ENCODE peak calls at places on chromosomes 13 and 19, in four cellular contexts. E, H, W and S are unnamed samples.

GRCh38 chr13:74571811-74572210 is 437.6 kb upstream of the KLF12 start:
- DNase-seq in W (no peak), E (no peak), H (no peak), S (no peak)

GRCh38 chr19:3154957-3155736 is 19.3 kb downstream of the GNA15 start:
- DNase-seq in W (peak), H (peak), E (peak), S (peak)

GRCh38 chr19:2970201-2970838 is 7.0 kb upstream of the TLE6 start:
- DNase-seq in E (peak), H (no peak), W (no peak), S (peak)

GRCh38 chr13:26583662-26584061 is 26.2 kb downstream of the WASF3 start:
- DNase-seq in H (no peak), E (no peak), W (no peak), S (no peak)

GRCh38 chr13:36431204-36432105 is 840 bp upstream of the CCNA1 start:
- DNase-seq in W (no peak), H (no peak), E (no peak), S (no peak)

GRCh38 chr13:26262156-26262555 is 8.2 kb downstream of the CDK8 start:
- DNase-seq in W (no peak), E (no peak), H (no peak), S (no peak)

GRCh38 chr13:66329988-66330429 is 900.1 kb downstream of the PCDH9 start:
- DNase-seq in E (no peak), H (no peak), W (no peak), S (no peak)

GRCh38 chr19:1251233-1251502 is 2.8 kb downstream of the MIDN start:
- DNase-seq in H (no peak), E (peak), W (peak), S (peak)

GRCh38 chr13:110126391-110126961 is 180.5 kb downstream of the COL4A1 start:
- DNase-seq in W (peak), H (peak), E (peak), S (peak)

GRCh38 chr13:84491952-84492351 is 609.7 kb upstream of the SLITRK1 start:
- DNase-seq in E (no peak), W (no peak), H (no peak), S (no peak)

GRCh38 chr19:40139533-40140287 is 49.0 kb upstream of the ZNF780A start:
- DNase-seq in W (peak), E (peak), H (peak), S (peak)

GRCh38 chr13:36341718-36342117 is 4.5 kb downstream of the SPART start:
- DNase-seq in W (peak), E (peak), H (no peak), S (peak)

GRCh38 chr19:30214651-30215051 is 157.5 kb upstream of the ZNF536 start:
- DNase-seq in H (no peak), E (no peak), W (peak), S (no peak)

GRCh38 chr13:97141564-97142005 is 80.5 kb upstream of the MBNL2 start:
- DNase-seq in E (peak), W (peak), H (peak), S (peak)

GRCh38 chr13:53144826-53145225 is 116.2 kb downstream of the OLFM4 start:
- DNase-seq in W (no peak), E (no peak), H (no peak), S (no peak)

GRCh38 chr13:60427285-60427684 is 30.3 kb downstream of the TDRD3 start:
- DNase-seq in W (no peak), E (no peak), H (no peak), S (no peak)

GRCh38 chr19:32404939-32405430 is 585 bp upstream of the DPY19L3 start:
- DNase-seq in W (peak), E (peak), H (no peak), S (peak)

GRCh38 chr13:31588331-31588730 is 151.0 kb upstream of the RXFP2 start:
- DNase-seq in H (no peak), E (no peak), W (no peak), S (no peak)

GRCh38 chr19:1113278-1113985 is 9.6 kb downstream of the GPX4 start:
- DNase-seq in H (peak), E (peak), W (peak), S (peak)

GRCh38 chr13:18996627-18997051 is 185.0 kb downstream of the TUBA3C start:
- DNase-seq in E (no peak), W (no peak), H (no peak), S (no peak)

GRCh38 chr13:48653074-48654054 is at the start of gene CYSLTR2:
- DNase-seq in E (peak), W (no peak), H (no peak), S (peak)

GRCh38 chr13:100794575-100794974 is 120.0 kb upstream of the TMTC4 start:
- DNase-seq in H (no peak), E (no peak), W (no peak), S (no peak)

GRCh38 chr13:30126903-30127428 is 180.4 kb downstream of the KATNAL1 start:
- DNase-seq in W (no peak), E (no peak), H (peak), S (no peak)

GRCh38 chr13:46170687-46171086 is 11.3 kb downstream of the LCP1 start:
- DNase-seq in W (no peak), E (peak), H (no peak), S (peak)

GRCh38 chr19:23799321-23799720 is 40.6 kb upstream of the ZNF681 start:
- DNase-seq in E (no peak), H (no peak), W (no peak), S (no peak)

GRCh38 chr13:64505511-64505910 is 2724.6 kb downstream of the PCDH9 start:
- DNase-seq in E (peak), H (no peak), W (peak), S (peak)

GRCh38 chr19:3465552-3465951 is 14.8 kb downstream of the SMIM24 start:
- DNase-seq in H (no peak), W (no peak), E (no peak), S (no peak)

GRCh38 chr19:40321566-40322270 is 26.5 kb downstream of the C19orf47 start:
- DNase-seq in W (no peak), H (no peak), E (no peak), S (no peak)

GRCh38 chr19:3383121-3383722 is 16.8 kb downstream of the NFIC start:
- DNase-seq in H (no peak), E (no peak), W (no peak), S (no peak)

GRCh38 chr19:34253711-34254551 is 423 bp upstream of the GARRE1 start:
- DNase-seq in H (no peak), E (no peak), W (peak), S (no peak)

GRCh38 chr13:70324519-70324918 is 216.3 kb upstream of the KLHL1 start:
- DNase-seq in W (no peak), E (no peak), H (no peak), S (no peak)

GRCh38 chr19:36963262-36963661 is 47.1 kb downstream of the ZNF568 start:
- DNase-seq in H (no peak), W (no peak), E (no peak), S (no peak)

DNA sequence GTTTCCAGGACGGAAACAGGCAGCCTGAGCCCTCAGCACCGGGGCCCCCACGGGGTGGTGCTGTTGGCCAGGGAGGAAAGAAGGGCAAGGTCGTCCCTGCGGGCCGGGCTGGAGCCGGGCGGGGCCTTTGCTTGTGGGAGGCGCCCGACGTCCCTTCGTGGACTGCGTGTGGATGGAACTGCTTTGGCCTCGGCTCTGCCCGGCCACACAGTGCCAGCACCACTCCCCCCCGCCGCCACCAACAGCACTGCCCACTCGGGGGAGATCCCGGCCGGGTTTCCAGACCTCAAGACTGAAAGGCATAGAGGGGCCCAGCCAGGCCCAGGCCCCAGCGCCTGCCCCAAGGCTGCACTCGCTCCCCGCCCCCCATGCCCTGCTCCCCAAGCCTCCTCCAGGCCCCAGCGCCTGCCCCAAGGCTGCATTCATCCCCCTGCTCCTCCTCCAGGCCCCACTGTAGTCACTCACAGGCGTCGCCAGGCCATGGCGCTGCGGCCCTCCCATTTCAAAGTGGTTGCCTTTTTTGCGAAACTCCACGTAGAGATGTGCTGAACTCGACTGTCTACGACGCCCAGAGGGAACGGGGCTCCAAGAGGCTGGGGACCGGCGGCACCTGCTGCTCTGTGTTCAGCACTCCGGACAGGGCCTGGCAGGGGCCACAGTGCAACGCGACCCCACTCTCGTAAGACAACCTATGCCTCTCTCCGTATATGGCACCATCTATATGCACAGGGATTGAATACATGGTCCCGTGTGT is 22.5 kb downstream of the C13orf46 start:
- DNase-seq in H (no peak), W (peak), E (peak), S (peak)
- TF ChIP-seq CTCF in H (peak), W (peak), E (peak), S (peak)

GRCh38 chr13:24271231-24271610 is 38.2 kb upstream of the C1QTNF9 start:
- DNase-seq in H (no peak), E (no peak), W (no peak), S (no peak)
- H3K4me3 ChIP-seq in H (no peak), E (peak), W (no peak), S (peak)

DNA sequence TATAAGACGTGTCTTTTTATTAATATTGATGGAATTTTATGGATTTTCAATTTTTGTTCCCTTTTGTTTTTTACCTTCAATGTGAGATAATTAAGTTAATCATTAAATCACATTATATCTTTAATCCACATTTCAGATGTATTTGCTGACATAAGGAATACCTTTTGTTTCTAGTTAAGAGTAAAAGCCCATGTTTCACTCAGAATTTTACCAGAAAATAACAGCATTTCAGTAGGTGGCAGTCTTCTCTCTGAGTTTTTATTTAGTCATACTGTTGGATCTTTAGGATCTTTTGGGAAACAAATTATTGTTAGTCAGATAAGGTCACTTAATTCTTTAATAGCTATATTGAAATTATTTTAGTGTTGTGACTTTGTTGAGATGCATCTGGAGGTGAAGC is 67.9 kb downstream of the NDFIP2 start:
- DNase-seq in E (peak), H (no peak), W (peak), S (peak)
- TF ChIP-seq CTCF in E (peak), H (peak), W (peak), S (peak)

GRCh38 chr13:98419786-98420559 is 156.9 kb downstream of the STK24 start:
- DNase-seq in H (no peak), W (no peak), E (no peak), S (no peak)

GRCh38 chr13:98423417-98423816 is 153.5 kb downstream of the STK24 start:
- DNase-seq in H (no peak), W (no peak), E (no peak), S (no peak)

GRCh38 chr13:98420560-98421175 is 156.2 kb downstream of the STK24 start:
- DNase-seq in W (no peak), E (no peak), H (no peak), S (no peak)

GRCh38 chr13:98427331-98427995 is 149.4 kb downstream of the STK24 start:
- DNase-seq in H (no peak), E (no peak), W (no peak), S (no peak)

DNA sequence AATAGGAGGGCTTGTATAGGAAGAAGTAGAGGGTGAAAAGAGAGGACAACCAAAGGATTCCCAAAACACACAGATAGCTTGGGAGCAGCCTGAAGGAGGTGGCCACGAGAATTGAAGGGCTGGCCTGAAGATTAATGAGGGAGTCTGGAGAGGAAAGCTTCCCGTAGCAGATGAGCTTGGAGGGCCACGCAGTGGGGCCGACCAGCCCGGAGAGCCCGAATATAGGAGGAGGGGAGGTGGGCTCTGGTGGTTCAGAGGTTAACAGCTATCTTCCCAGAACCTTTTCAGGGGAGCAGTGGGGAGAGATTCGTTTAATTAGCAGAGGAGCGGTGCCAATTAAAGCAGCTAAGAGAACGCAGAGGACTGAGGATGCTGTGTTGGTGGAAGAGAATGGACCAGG is 154.9 kb downstream of the STK24 start:
- DNase-seq in E (no peak), H (no peak), W (no peak), S (no peak)
- H3K4me3 ChIP-seq in E (no peak), H (no peak), W (no peak), S (no peak)

GRCh38 chr19:38717855-38718254 is 26.4 kb downstream of the CAPN12 start:
- DNase-seq in W (no peak), E (no peak), H (no peak), S (no peak)

GRCh38 chr19:38717051-38717450 is 27.2 kb downstream of the CAPN12 start:
- DNase-seq in H (no peak), E (no peak), W (no peak), S (no peak)

GRCh38 chr19:38720559-38721236 is 23.6 kb downstream of the CAPN12 start:
- DNase-seq in H (no peak), E (no peak), W (no peak), S (no peak)

GRCh38 chr19:38719761-38720558 is 24.3 kb downstream of the CAPN12 start:
- DNase-seq in E (no peak), H (no peak), W (no peak), S (no peak)

GRCh38 chr19:38718747-38719543 is 25.3 kb downstream of the CAPN12 start:
- DNase-seq in W (no peak), H (no peak), E (peak), S (peak)
- TF ChIP-seq CTCF in W (peak), H (peak), E (peak), S (peak)

GRCh38 chr19:9861503-9861902 is 26.4 kb downstream of the PIN1 start:
- DNase-seq in W (no peak), E (no peak), H (no peak), S (no peak)
- H3K4me3 ChIP-seq in W (no peak), E (no peak), H (no peak), S (no peak)

DNA sequence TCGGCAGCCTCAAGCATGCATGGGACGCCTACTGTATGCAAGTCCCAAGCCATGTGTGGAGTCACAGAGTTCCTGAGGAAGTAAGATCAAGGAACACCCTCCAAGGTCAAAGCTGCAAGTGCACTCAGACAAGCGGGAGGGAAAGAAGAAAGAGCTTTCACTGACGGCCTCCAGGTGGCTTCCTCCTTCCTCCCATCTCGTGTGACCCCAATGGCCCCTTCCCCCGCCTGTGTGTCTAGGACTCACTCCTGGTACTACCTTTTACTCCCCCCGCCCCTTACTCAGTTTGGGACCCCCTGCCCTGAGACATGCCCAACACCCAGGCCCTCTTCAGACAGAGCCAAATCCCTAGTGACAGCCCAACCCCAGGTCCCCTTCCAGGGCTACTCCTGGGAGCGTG is 6.0 kb downstream of the HAUS8 start:
- DNase-seq in E (no peak), W (no peak), H (no peak), S (no peak)
- TF ChIP-seq CTCF in E (no peak), W (no peak), H (no peak), S (no peak)

GRCh38 chr19:15550273-15550672 is 41.9 kb downstream of the CYP4F22 start:
- DNase-seq in H (no peak), W (no peak), E (no peak), S (no peak)

GRCh38 chr19:15548648-15549047 is 40.3 kb downstream of the CYP4F22 start:
- DNase-seq in E (no peak), W (no peak), H (no peak), S (no peak)

GRCh38 chr19:15549581-15549980 is 41.3 kb downstream of the CYP4F22 start:
- DNase-seq in H (no peak), W (no peak), E (no peak), S (no peak)

GRCh38 chr19:15550847-15551182 is 42.5 kb downstream of the CYP4F22 start:
- DNase-seq in E (no peak), H (no peak), W (no peak), S (no peak)

DNA sequence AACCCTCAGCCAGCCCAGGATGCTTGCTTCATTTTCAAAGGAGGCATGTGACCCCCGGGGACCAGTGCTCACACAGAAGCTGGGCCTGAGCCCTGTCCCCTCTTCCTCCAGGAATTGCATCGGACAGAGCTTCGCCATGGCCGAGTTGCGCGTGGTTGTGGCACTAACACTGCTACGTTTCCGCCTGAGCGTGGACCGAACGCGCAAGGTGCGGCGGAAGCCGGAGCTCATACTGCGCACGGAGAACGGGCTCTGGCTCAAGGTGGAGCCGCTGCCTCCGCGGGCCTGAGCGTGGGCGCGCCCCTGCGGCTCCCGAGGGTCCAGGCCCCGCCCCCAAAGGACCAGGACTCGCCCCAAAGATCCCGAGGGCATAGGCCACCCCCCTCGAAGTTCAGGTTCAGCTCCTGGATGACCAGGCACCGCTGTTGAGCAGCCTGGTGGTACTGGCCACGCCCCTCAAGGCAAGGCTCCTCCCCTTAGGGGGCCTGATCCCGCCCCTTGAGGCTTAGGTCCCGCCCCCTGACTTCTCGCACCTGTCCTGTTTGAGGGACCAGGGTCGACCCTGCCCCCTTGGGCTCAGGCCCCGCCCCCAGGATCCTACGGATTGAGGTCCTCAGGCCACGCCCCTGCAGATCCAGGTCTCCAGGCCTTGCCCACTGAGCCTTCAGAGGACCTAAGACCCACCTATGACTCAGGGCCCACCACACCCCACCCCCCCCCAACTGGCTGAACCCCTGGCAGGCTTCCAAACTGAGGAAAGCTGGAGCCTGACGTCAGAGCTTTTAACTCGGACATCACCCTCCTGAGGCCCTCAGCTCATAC is 43.1 kb downstream of the CYP4F22 start:
- DNase-seq in H (no peak), E (peak), W (peak), S (peak)
- H3K4me3 ChIP-seq in H (no peak), E (peak), W (peak), S (peak)

GRCh38 chr13:92901739-92902138 is 324.9 kb upstream of the GPC6 start:
- DNase-seq in E (no peak), W (peak), H (no peak), S (no peak)

GRCh38 chr13:92900455-92900854 is 326.2 kb upstream of the GPC6 start:
- DNase-seq in W (no peak), E (no peak), H (no peak), S (peak)

DNA sequence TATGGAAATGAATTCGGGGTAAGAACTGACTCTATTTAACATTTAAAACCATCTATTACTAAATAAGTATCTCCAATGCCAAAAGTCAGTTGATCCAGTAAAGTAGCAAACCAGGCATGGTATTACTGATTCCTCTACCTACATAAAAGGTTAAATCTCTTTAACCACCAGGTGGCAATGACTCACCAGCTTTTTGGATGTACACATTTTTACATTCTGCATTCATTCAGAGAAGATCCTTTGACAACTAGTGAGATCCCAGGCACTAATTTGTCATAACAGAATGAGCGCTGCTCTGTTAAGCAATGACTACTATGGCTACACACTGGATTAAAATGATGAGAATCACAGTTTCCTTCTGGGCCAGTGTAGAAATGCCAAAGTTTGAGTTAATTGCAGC is 329.8 kb upstream of the GPC6 start:
- DNase-seq in W (peak), H (no peak), E (peak), S (peak)
- TF ChIP-seq CTCF in W (peak), H (no peak), E (peak), S (no peak)